ENCODE peak calls at places on chromosomes 7 and 10, in five cellular contexts. One of them, this sample, is unnamed.

GRCh38 chr10:97766106-97766810 is 5.5 kb downstream of the SFRP5 start:
- DNase-seq in GM12865: no peak
- DNase-seq in AG04450: no peak
- DNase-seq in heart right ventricle: no peak
- DNase-seq in fibroblast of lung: no peak
- DNase-seq in this sample: no peak

GRCh38 chr10:110868981-110869380 is 2.7 kb upstream of the PDCD4 start:
- DNase-seq in AG04450: no peak
- DNase-seq in fibroblast of lung: no peak
- DNase-seq in GM12865: peak
- DNase-seq in heart right ventricle: no peak
- DNase-seq in this sample: no peak

GRCh38 chr7:36760856-36761762 is 36.8 kb upstream of the AOAH start:
- DNase-seq in GM12865: no peak
- DNase-seq in fibroblast of lung: no peak
- DNase-seq in heart right ventricle: no peak
- DNase-seq in AG04450: no peak
- DNase-seq in this sample: no peak

GRCh38 chr7:44387427-44387826 is 62.0 kb upstream of the CAMK2B start:
- DNase-seq in fibroblast of lung: no peak
- DNase-seq in GM12865: no peak
- DNase-seq in heart right ventricle: no peak
- DNase-seq in AG04450: no peak
- DNase-seq in this sample: no peak

GRCh38 chr7:25831901-25832411 is 320.0 kb upstream of the NFE2L3 start:
- DNase-seq in AG04450: no peak
- DNase-seq in heart right ventricle: no peak
- DNase-seq in fibroblast of lung: peak
- DNase-seq in GM12865: no peak
- DNase-seq in this sample: no peak

GRCh38 chr10:1602037-1602471 is 135.3 kb downstream of the ADARB2 start:
- DNase-seq in fibroblast of lung: no peak
- DNase-seq in AG04450: no peak
- DNase-seq in heart right ventricle: no peak
- DNase-seq in GM12865: no peak
- DNase-seq in this sample: no peak

GRCh38 chr7:47435889-47436312 is 146.0 kb downstream of the TNS3 start:
- DNase-seq in fibroblast of lung: peak
- DNase-seq in GM12865: peak
- DNase-seq in heart right ventricle: peak
- DNase-seq in AG04450: peak
- DNase-seq in this sample: peak

GRCh38 chr10:27445070-27445469 is 59.0 kb upstream of the RAB18 start:
- DNase-seq in GM12865: no peak
- DNase-seq in fibroblast of lung: no peak
- DNase-seq in heart right ventricle: no peak
- DNase-seq in AG04450: no peak
- DNase-seq in this sample: no peak

GRCh38 chr10:45599646-45600045 is 72.9 kb downstream of the ZFAND4 start:
- DNase-seq in heart right ventricle: no peak
- DNase-seq in fibroblast of lung: no peak
- DNase-seq in GM12865: no peak
- DNase-seq in AG04450: no peak
- DNase-seq in this sample: no peak

GRCh38 chr7:29287366-29287765 is 92.8 kb downstream of the CHN2 start:
- DNase-seq in GM12865: no peak
- DNase-seq in heart right ventricle: no peak
- DNase-seq in AG04450: no peak
- DNase-seq in fibroblast of lung: peak
- DNase-seq in this sample: no peak

GRCh38 chr10:77391605-77392235 is 245.9 kb downstream of the KCNMA1 start:
- DNase-seq in fibroblast of lung: peak
- DNase-seq in AG04450: peak
- DNase-seq in GM12865: peak
- DNase-seq in heart right ventricle: peak
- DNase-seq in this sample: peak

GRCh38 chr10:34427911-34428216 is 387.2 kb downstream of the PARD3 start:
- DNase-seq in AG04450: no peak
- DNase-seq in GM12865: no peak
- DNase-seq in heart right ventricle: no peak
- DNase-seq in fibroblast of lung: no peak
- DNase-seq in this sample: no peak

GRCh38 chr7:106127984-106128780 is 16.1 kb upstream of the SYPL1 start:
- DNase-seq in fibroblast of lung: no peak
- DNase-seq in AG04450: no peak
- DNase-seq in GM12865: no peak
- DNase-seq in heart right ventricle: no peak
- DNase-seq in this sample: no peak
- TF ChIP-seq CTCF in fibroblast of lung: no peak
- TF ChIP-seq CTCF in AG04450: no peak
- TF ChIP-seq CTCF in GM12865: no peak
- TF ChIP-seq CTCF in heart right ventricle: no peak
- TF ChIP-seq CTCF in this sample: no peak

DNA sequence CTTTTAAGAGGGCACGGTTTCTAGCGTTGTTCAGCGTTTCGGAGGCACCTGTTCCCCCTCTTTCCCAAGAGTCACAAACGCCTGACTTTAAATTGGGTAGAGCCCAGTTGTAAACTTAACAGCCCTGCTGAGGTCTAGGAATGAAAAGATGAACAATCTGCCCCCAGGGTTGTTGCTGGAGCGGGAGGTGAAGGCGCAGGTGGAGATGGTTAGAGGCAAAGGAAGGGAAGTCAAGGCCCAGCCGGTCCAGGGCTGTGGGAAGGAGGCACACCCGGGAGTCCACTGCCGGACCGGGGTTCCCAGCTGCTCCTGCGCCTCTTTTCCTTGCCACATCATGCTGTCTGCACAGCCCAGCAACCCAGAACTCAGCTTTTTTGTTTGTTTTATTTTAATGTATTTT is 770 bp downstream of the PRXL2A start:
- DNase-seq in GM12865: no peak
- DNase-seq in AG04450: no peak
- DNase-seq in fibroblast of lung: no peak
- DNase-seq in heart right ventricle: no peak
- DNase-seq in this sample: no peak
- H3K4me3 ChIP-seq in GM12865: peak
- H3K4me3 ChIP-seq in AG04450: peak
- H3K4me3 ChIP-seq in fibroblast of lung: no peak
- H3K4me3 ChIP-seq in heart right ventricle: peak
- H3K4me3 ChIP-seq in this sample: peak

GRCh38 chr7:151632750-151633515 is 113.2 kb upstream of the RHEB start:
- DNase-seq in GM12865: peak
- DNase-seq in fibroblast of lung: peak
- DNase-seq in AG04450: no peak
- DNase-seq in heart right ventricle: peak
- DNase-seq in this sample: no peak

GRCh38 chr7:151630349-151630748 is 110.7 kb upstream of the RHEB start:
- DNase-seq in fibroblast of lung: no peak
- DNase-seq in heart right ventricle: no peak
- DNase-seq in GM12865: no peak
- DNase-seq in AG04450: no peak
- DNase-seq in this sample: no peak

GRCh38 chr7:151631149-151631967 is 111.7 kb upstream of the RHEB start:
- DNase-seq in fibroblast of lung: peak
- DNase-seq in GM12865: peak
- DNase-seq in AG04450: no peak
- DNase-seq in heart right ventricle: no peak
- DNase-seq in this sample: no peak

GRCh38 chr7:151633516-151633812 is 113.8 kb upstream of the RHEB start:
- DNase-seq in fibroblast of lung: no peak
- DNase-seq in heart right ventricle: no peak
- DNase-seq in AG04450: no peak
- DNase-seq in GM12865: no peak
- DNase-seq in this sample: no peak

GRCh38 chr7:151631968-151632749 is 112.5 kb upstream of the RHEB start:
- DNase-seq in heart right ventricle: peak
- DNase-seq in GM12865: peak
- DNase-seq in fibroblast of lung: peak
- DNase-seq in AG04450: peak
- DNase-seq in this sample: no peak
- TF ChIP-seq CTCF in heart right ventricle: peak
- TF ChIP-seq CTCF in GM12865: peak
- TF ChIP-seq CTCF in fibroblast of lung: peak
- TF ChIP-seq CTCF in AG04450: peak
- TF ChIP-seq CTCF in this sample: peak

DNA sequence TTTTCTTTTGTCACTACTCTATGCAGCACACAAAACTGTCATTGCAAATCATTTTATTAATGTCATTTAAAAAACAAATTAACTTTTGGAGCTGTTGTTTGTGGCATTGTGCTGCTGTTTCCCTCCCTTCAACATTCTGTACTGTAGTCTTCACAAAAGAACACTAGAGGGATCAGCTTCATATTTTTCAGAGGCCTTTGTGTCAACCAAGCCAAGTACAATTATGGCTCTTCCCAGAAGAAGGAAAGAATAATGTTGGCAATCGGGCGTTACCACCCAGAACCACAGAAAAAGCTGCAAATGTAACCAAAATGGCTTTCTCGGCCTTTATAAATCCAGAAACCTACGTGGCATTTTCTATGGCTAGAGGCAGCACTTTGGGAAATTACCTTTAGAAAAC is 98.9 kb upstream of the COL1A2 start:
- DNase-seq in fibroblast of lung: peak
- DNase-seq in heart right ventricle: no peak
- DNase-seq in AG04450: peak
- DNase-seq in GM12865: no peak
- DNase-seq in this sample: peak
- H3K4me3 ChIP-seq in fibroblast of lung: peak
- H3K4me3 ChIP-seq in heart right ventricle: no peak
- H3K4me3 ChIP-seq in AG04450: peak
- H3K4me3 ChIP-seq in GM12865: no peak
- H3K4me3 ChIP-seq in this sample: no peak

GRCh38 chr7:52017802-52018679 is 701.4 kb upstream of the COBL start:
- DNase-seq in heart right ventricle: no peak
- DNase-seq in AG04450: no peak
- DNase-seq in GM12865: peak
- DNase-seq in fibroblast of lung: no peak
- DNase-seq in this sample: no peak
- TF ChIP-seq CTCF in heart right ventricle: peak
- TF ChIP-seq CTCF in AG04450: no peak
- TF ChIP-seq CTCF in GM12865: peak
- TF ChIP-seq CTCF in fibroblast of lung: peak
- TF ChIP-seq CTCF in this sample: peak